ENCODE peak calls at places on chromosomes 16 and 17, in nine cellular contexts. G, A, S, T, P, K, D, Q and O are unnamed samples.

GRCh38 chr16:1723450-1724147 is 17.6 kb downstream of the MAPK8IP3 start:
- DNase-seq in Q (peak; percentile 65), K (no peak), S (no peak), D (no peak), P (no peak), T (peak; percentile 70), G (peak; percentile 68), A (no peak), O (peak; percentile 45)

GRCh38 chr17:9350083-9350482 is 225.5 kb downstream of the STX8 start:
- DNase-seq in G (peak; percentile 76), T (no peak), S (no peak), K (no peak), A (no peak), Q (no peak), D (no peak), P (no peak), O (peak; percentile 73)

GRCh38 chr16:16025214-16025968 is 76.0 kb downstream of the ABCC1 start:
- DNase-seq in Q (no peak), K (peak; percentile 60), D (no peak), A (no peak), S (no peak), P (no peak), G (peak; percentile 70), T (no peak), O (no peak)

GRCh38 chr17:56597495-56597990 is 4.0 kb downstream of the NOG start:
- DNase-seq in G (peak; percentile 47), S (no peak), K (no peak), T (peak; percentile 64), A (peak; percentile 51), Q (no peak), P (no peak), D (no peak), O (no peak)

GRCh38 chr17:64182325-64183012 is 52.5 kb upstream of the ERN1 start:
- DNase-seq in S (no peak), T (no peak), D (no peak), K (no peak), G (no peak), A (no peak), P (no peak), Q (no peak), O (no peak)

GRCh38 chr16:20952144-20952797 is 51.7 kb downstream of the LYRM1 start:
- DNase-seq in P (no peak), A (no peak), D (no peak), S (no peak), G (peak; percentile 58), Q (no peak), K (no peak), T (no peak), O (peak; percentile 77)

GRCh38 chr17:77723071-77723908 is 235.2 kb upstream of the TNRC6C start:
- DNase-seq in G (no peak), D (no peak), Q (no peak), A (peak; percentile 45), S (no peak), P (no peak), T (no peak), K (no peak), O (no peak)

GRCh38 chr17:27240086-27240801 is 53.7 kb upstream of the WSB1 start:
- DNase-seq in D (no peak), P (no peak), Q (no peak), S (no peak), G (no peak), K (no peak), A (no peak), T (no peak), O (no peak)

GRCh38 chr17:56867948-56868376 is 34.0 kb downstream of the DGKE start:
- DNase-seq in P (no peak), K (no peak), T (no peak), G (no peak), S (no peak), D (no peak), A (no peak), Q (no peak), O (peak; percentile 53)

GRCh38 chr16:77877712-77878111 is 89.3 kb downstream of the VAT1L start:
- DNase-seq in D (no peak), Q (no peak), G (peak; percentile 30), K (no peak), P (no peak), S (no peak), A (no peak), T (no peak), O (peak; percentile 64)

GRCh38 chr17:76547183-76547641 is 7.4 kb downstream of the PRCD start:
- DNase-seq in T (peak; percentile 82), G (peak; percentile 80), Q (peak; percentile 70), K (no peak), D (peak; percentile 54), S (no peak), P (no peak), A (peak; percentile 79), O (peak; percentile 66)

DNA sequence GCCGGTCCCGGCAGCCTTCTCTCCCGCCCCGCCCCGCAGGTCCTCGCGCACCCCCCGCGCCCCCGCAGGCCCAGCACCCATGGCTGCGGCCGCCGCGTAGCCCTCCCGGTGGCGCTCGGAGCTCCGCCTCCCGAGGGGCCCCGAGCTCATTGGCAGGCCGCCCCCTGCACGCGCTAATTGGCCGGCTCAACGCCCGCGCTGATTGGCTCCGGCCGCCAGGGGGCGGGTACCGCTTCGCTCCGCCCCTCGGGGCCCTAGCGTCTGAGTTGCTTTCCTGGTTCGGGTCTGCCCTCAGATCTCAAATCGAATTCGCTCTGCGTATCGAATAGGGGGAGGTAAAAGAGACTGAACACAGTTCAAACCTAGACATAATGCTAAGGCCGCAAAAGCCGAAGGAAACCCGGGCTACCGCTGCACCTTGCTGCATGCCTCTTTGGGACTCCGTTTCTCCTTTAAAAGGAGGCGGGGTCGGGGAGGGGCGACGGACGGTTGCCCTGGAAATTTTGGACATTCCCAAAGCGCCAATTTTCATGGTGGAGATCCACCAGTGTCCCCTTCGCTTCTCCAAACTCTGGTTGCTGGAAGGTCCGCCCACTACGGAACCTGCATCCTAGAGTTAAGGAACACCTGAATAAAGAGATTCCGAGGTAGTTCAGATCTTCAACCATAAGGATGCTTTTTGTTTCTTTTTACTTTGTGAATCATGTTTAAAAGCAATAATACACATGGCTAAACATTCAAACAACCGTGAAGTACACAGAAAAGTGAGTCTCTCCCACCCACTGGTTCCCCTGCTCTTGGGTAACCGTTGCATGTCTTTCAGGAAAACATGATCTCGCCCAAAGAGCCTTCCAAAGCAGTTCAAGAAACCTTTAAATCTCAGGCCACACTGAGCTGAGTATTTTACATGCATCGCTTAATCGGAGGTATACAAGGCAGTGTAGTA is at the start of gene DEXI:
- DNase-seq in D (peak; percentile 93), Q (peak; percentile 95), T (peak; percentile 96), S (peak; percentile 97), K (peak; percentile 92), P (peak; percentile 98), G (peak; percentile 90), A (peak; percentile 97), O (peak; percentile 56)
- TF ChIP-seq CTCF in D (no peak), Q (peak; percentile 77), T (no peak), S (no peak), K (no peak), P (peak; percentile 40), G (no peak), A (no peak), O (peak; percentile 6)

DNA sequence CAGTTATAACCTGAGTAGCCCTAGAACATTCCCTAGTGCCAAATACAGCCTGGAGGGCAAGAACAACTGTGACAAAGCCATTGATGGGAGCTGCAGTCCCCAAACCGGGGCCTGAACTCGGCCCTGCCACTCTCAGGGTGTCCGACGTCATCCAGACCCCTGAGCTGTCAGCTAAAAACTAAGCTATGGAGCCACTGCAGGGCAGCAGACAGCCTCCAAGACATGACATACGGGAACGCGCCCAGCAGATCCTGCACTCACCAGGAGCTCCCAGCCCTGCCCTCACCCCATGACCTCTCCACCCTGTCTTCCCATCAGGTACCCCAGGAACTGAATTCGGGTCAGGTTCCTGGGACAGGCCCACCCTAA is 28.4 kb downstream of the KDM8 start:
- DNase-seq in P (no peak), T (no peak), D (no peak), S (peak; percentile 39), K (no peak), Q (no peak), A (no peak), G (no peak), O (no peak)
- H3K4me1 ChIP-seq in P (peaks cover 38% of the 10 kb centered on the region), T (no peaks in the 10 kb centered on the region), D (no peaks in the 10 kb centered on the region), S (no peaks in the 10 kb centered on the region), K (peaks cover 12% of the 10 kb centered on the region), Q (peaks cover 29% of the 10 kb centered on the region), A (peaks cover 79% of the 10 kb centered on the region), G (peaks cover 8% of the 10 kb centered on the region), O (peaks cover 7% of the 10 kb centered on the region)

GRCh38 chr16:86821933-86822332 is 243.6 kb downstream of the FOXL1 start:
- DNase-seq in D (no peak), G (peak; percentile 65), P (no peak), Q (no peak), K (no peak), S (no peak), A (no peak), T (no peak), O (no peak)

GRCh38 chr16:86825631-86826030 is 247.3 kb downstream of the FOXL1 start:
- DNase-seq in G (no peak), S (no peak), K (no peak), Q (no peak), P (no peak), T (no peak), D (no peak), A (no peak), O (no peak)

GRCh38 chr16:86823125-86823524 is 244.8 kb downstream of the FOXL1 start:
- DNase-seq in P (no peak), D (no peak), S (no peak), Q (no peak), A (no peak), K (no peak), G (peak; percentile 32), T (no peak), O (no peak)

GRCh38 chr16:86824751-86825310 is 246.5 kb downstream of the FOXL1 start:
- DNase-seq in K (no peak), P (no peak), G (peak; percentile 21), Q (no peak), T (no peak), S (no peak), D (no peak), A (no peak), O (no peak)

DNA sequence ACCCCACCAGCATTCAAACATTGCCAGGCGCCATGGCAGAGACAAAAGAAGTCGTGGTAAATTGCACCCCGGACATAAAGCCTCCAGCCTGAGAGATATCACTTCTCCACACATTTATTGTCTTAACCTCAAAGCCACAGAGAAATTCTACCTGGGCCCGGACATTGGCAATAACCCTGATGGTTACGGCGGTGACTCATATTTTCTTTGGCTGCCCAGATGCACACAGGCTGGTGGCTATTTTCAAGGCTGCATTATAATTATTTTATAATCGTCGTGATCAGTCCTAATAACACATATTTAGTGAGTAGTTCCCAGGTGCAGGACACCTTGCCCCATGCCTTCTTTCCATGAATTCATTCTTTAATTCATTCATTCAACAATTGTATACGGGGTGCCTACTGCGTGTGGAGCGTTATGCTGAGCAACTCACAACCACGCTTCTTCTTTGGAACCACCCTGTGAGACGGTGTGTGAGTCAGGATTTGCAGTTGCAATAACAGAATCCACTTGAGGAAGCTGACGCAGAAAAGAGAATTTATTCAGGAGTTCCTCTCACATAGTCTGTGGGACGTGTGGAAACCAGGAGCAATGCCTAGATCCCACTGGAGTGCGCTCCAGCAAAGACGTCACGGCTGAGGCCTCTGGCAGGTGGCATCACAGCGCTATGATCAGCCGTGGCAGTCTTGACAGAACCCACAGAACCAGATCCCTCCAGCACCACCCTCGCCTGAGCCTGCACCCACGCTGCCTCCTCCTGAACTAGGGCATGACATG is 245.7 kb downstream of the FOXL1 start:
- DNase-seq in S (no peak), T (no peak), A (no peak), G (peak; percentile 80), P (no peak), D (no peak), K (no peak), Q (no peak), O (peak; percentile 69)
- H3K27me3 ChIP-seq in S (no peaks in the 10 kb centered on the region), T (peaks cover 74% of the 10 kb centered on the region), A (peaks cover 6% of the 10 kb centered on the region), G (no peaks in the 10 kb centered on the region), P (peaks cover 30% of the 10 kb centered on the region), D (no peaks in the 10 kb centered on the region), K (no peaks in the 10 kb centered on the region), Q (no peaks in the 10 kb centered on the region), O (peaks cover 33% of the 10 kb centered on the region)

GRCh38 chr17:7782237-7782636 is 51.8 kb upstream of the KDM6B start:
- DNase-seq in T (no peak), K (no peak), P (no peak), Q (no peak), D (no peak), G (peak; percentile 43), A (no peak), S (no peak), O (no peak)
- TF ChIP-seq CTCF in T (peak; percentile 24), K (no peak), P (no peak), Q (no peak), D (no peak), G (peak; percentile 57), A (no peak), S (no peak), O (peak; percentile 62)